ENCODE peak calls at places on chromosome 2, in nine cellular contexts. I, E, C, N, G, A, K, R and D are unnamed samples.

GRCh38 chr2:212773808-212774339 is 235.3 kb upstream of the ERBB4 start:
- DNase-seq in R (no peak), G (no peak), E (no peak), K (no peak), N (no peak), I (no peak), C (no peak), A (no peak), D (no peak)

GRCh38 chr2:101361519-101361918 is 25.8 kb downstream of the CREG2 start:
- DNase-seq in G (no peak), N (no peak), K (no peak), I (no peak), A (no peak), C (no peak), E (no peak), R (no peak), D (no peak)

GRCh38 chr2:226658555-226658954 is 141.1 kb downstream of the IRS1 start:
- DNase-seq in E (no peak), K (no peak), A (no peak), N (no peak), I (no peak), G (no peak), C (peak; percentile 76), R (no peak), D (no peak)

GRCh38 chr2:194815475-194815874 is 841.6 kb upstream of the SLC39A10 start:
- DNase-seq in K (no peak), R (no peak), G (no peak), N (no peak), I (no peak), A (no peak), E (no peak), C (no peak), D (no peak)

GRCh38 chr2:99636432-99637034 is 146.7 kb upstream of the REV1 start:
- DNase-seq in A (peak; percentile 85), I (peak; percentile 52), K (peak; percentile 79), N (no peak), E (no peak), R (peak; percentile 94), G (peak; percentile 86), C (no peak), D (peak; percentile 92)

GRCh38 chr2:138236142-138236541 is 265.4 kb upstream of the SPOPL start:
- DNase-seq in R (no peak), N (no peak), K (no peak), I (no peak), E (no peak), G (no peak), C (no peak), A (no peak), D (no peak)

GRCh38 chr2:74975016-74975415 is 16.6 kb downstream of the POLE4 start:
- DNase-seq in R (no peak), N (no peak), C (no peak), K (no peak), E (no peak), A (no peak), G (no peak), I (no peak), D (no peak)

GRCh38 chr2:199509401-199509800 is 51.7 kb upstream of the SATB2 start:
- DNase-seq in R (no peak), K (no peak), G (no peak), E (no peak), A (no peak), N (no peak), I (no peak), C (no peak), D (no peak)

GRCh38 chr2:212193066-212193465 is 345.5 kb downstream of the ERBB4 start:
- DNase-seq in A (no peak), K (no peak), E (no peak), R (no peak), G (no peak), C (no peak), N (no peak), I (no peak), D (no peak)

GRCh38 chr2:86468162-86469033 is 27.2 kb downstream of the KDM3A start:
- DNase-seq in K (no peak), R (no peak), N (no peak), G (no peak), A (no peak), C (no peak), I (no peak), E (no peak), D (no peak)

GRCh38 chr2:208006833-208007232 is 18.5 kb downstream of the PLEKHM3 start:
- DNase-seq in A (no peak), R (no peak), G (no peak), K (no peak), N (no peak), I (no peak), C (no peak), E (peak; percentile 41), D (no peak)

GRCh38 chr2:231460073-231460861 is 4.0 kb downstream of the NCL start:
- DNase-seq in C (no peak), G (no peak), N (no peak), A (no peak), E (no peak), K (no peak), R (no peak), I (no peak), D (no peak)
- H3K36me3 ChIP-seq in C (peaks cover 39% of the 10 kb centered on the region), G (no peaks in the 10 kb centered on the region), N (peaks cover 76% of the 10 kb centered on the region), A (peaks cover 78% of the 10 kb centered on the region), E (peaks cover 54% of the 10 kb centered on the region), K (peaks cover 72% of the 10 kb centered on the region), R (no peaks in the 10 kb centered on the region), I (peaks cover 59% of the 10 kb centered on the region), D (peaks cover 78% of the 10 kb centered on the region)

GRCh38 chr2:105580870-105581567 is 163.7 kb upstream of the NCK2 start:
- DNase-seq in N (no peak), I (no peak), R (no peak), K (no peak), C (no peak), A (no peak), G (no peak), E (no peak), D (no peak)

GRCh38 chr2:105582952-105583660 is 161.6 kb upstream of the NCK2 start:
- DNase-seq in R (no peak), E (no peak), I (no peak), G (no peak), A (no peak), N (no peak), K (no peak), C (no peak), D (no peak)

GRCh38 chr2:105581568-105581944 is 163.2 kb upstream of the NCK2 start:
- DNase-seq in C (no peak), R (no peak), I (no peak), K (no peak), G (no peak), A (no peak), E (no peak), N (no peak), D (no peak)

DNA sequence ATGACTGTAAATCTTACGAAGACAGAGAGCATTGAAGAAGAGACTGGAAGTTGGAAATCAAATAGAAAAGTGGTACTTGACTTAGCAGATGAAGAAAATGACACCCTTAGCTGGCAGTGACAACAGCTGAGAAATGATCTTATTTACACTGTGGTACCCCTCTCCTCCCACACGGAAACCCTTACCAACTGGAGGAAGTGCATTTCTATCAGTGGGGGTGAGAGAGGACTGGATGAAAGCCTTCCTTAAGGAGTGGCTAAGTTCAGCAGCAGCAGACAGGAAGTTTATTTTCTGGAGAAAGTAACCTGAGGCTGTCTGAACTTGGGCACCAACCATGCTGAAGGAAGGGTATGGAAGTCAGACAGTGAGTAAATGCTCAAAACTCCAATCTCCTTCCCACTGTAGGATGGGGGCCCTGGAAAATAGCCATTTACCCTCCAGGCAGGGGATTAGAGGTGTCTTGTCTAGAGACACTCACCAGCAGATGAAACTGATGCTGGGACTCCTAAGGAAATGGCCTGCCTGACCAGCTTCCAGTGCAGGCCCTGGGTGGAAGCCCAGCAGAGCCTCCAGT is 160.2 kb upstream of the NCK2 start:
- DNase-seq in E (no peak), K (no peak), R (no peak), I (no peak), C (no peak), G (no peak), N (no peak), A (no peak), D (no peak)
- H3K27ac ChIP-seq in E (no peak overlapping the region), K (peak overlapping the region; percentile 15), R (no peak overlapping the region), I (no peak overlapping the region), C (no peak overlapping the region), G (no peak overlapping the region), N (no peak overlapping the region), A (peak overlapping the region; percentile 39), D (no peak overlapping the region)

DNA sequence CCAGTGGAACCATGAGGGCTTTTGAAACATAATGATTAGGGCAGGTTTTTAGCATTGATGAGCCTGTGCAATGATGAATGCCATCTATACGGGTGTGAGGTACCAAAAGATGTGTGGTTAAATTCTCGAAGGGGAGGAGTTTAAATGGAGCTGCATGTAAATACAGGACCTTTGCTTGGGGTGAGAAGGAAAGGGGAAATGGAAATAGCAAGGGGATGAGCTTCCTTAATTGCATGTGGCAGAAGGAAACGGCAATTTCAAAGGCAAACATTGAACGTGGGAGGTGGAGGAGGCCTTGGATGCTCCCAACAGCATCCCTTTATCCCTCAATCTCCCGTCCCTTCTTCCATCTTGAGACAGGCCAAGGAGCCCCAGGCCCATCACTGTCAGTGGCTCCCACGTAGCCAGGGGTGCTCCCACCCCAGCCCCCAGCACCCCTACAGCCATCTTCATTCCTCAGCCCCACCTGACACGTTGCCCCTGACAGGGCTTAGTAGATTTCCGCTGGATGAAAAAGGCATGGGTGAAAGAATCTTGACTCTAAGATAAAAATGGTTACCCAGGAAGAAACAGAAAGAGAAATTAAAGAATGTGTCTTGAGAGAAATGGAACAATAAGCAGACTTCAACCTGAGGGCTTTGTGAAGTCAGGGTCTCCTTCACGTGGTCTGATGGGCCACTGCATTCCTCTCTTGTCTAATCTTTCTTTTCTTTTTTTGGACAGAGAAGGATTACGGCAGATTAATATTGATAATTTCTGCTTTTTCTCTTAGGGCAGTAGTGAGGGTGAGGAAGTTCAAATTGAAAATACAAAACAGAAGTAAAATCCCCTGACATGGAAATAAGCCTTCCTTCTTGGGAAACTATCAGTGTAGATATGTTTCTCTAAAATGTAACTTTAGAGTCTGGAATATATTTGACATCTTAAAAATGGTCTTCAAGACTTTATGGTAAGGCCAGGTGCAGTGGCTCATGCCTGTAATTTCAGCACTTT is 32.6 kb downstream of the INPP5D start:
- DNase-seq in N (peak; percentile 5), C (no peak), G (no peak), K (peak; percentile 25), R (no peak), I (no peak), E (no peak), A (no peak), D (no peak)
- TF ChIP-seq POLR2A in N (no peak), C (no peak), G (no peak), K (no peak), R (no peak), I (no peak), E (no peak), A (no peak), D (no peak)

DNA sequence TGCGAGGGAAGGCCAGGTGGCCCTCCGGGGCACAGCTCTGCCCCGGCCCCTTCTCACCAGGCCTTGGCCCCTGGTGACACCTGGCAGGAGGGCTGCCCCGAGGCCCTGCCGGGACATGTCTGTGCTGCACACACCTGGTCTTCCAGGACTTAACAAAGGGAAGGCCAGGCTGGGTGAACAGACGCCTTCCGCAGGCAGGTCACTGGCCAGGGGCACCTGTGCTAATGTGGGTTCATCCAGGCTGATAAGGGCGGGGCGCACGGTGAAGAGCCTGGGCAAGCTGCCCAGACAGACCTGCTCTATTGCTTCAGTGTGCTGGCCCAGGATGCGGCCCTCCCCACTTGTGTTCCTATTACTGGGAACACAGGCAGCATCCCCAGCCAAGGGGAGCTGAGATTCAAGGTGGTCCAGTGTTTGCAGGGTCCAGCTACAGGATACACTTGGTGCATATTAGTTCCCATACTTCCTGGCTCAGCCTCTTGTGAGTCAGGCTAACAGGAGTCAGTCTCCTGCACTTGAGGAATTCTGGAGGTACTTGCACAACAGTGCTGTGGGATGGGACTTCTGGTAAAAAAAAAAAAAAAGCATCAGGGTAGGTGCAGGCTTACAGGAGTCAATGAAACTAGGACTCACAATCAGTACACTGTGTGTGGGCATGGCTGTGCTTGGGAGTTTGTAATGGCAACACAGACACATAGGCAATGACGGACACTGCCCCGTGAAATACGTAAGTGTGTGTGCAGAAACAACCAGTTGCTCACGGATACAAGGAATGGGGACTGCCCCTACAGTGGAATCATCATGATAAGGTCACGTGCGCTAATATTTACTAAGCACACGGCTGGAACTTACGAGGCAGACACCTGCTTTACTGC is 261.4 kb downstream of the TWIST2 start:
- DNase-seq in C (peak; percentile 55), E (peak; percentile 37), R (no peak), N (peak; percentile 80), G (no peak), A (no peak), K (no peak), I (no peak), D (no peak)
- H3K36me3 ChIP-seq in C (no peaks in the 10 kb centered on the region), E (peaks cover 54% of the 10 kb centered on the region), R (no peaks in the 10 kb centered on the region), N (peaks cover 65% of the 10 kb centered on the region), G (no peaks in the 10 kb centered on the region), A (peaks cover 100% of the 10 kb centered on the region), K (peaks cover 76% of the 10 kb centered on the region), I (peaks cover 11% of the 10 kb centered on the region), D (no peaks in the 10 kb centered on the region)